ENCODE peak calls at places on chromosome 3, in ten cellular contexts. I is body of pancreas; H is IMR-90; X is stomach; O is heart left ventricle; E is CD8-positive, alpha-beta T cell; L is lower lobe of right lung; J is gastrocnemius medialis; C is spleen; F is thyroid gland. Y is an unnamed sample. For H3K4me1, the result is how much of the 10 kb centered on the place peaks cover.

GRCh38 chr3:31532587-31533168 is at the start of gene STT3B:
- DNase-seq in J (peak), X (peak), H (peak), O (peak), I (peak), C (peak), F (peak), L (peak), E (no peak), Y (peak)

GRCh38 chr3:79672075-79672474 is 95.7 kb downstream of the ROBO1 start:
- DNase-seq in L (no peak), C (no peak), E (no peak), F (no peak), O (no peak), J (no peak), H (no peak), X (no peak), I (no peak), Y (no peak)

GRCh38 chr3:55726501-55726775 is 239.3 kb upstream of the WNT5A start:
- DNase-seq in O (no peak), L (no peak), C (no peak), E (no peak), X (no peak), H (no peak), I (no peak), F (no peak), J (no peak), Y (no peak)

GRCh38 chr3:55434789-55435188 is 52.3 kb downstream of the WNT5A start:
- DNase-seq in H (peak), L (peak), I (peak), O (no peak), J (no peak), C (no peak), F (no peak), X (no peak), E (no peak), Y (no peak)

GRCh38 chr3:105402287-105402801 is 35.6 kb downstream of the ALCAM start:
- DNase-seq in H (peak), F (no peak), J (no peak), X (no peak), C (peak), L (no peak), E (no peak), O (no peak), I (no peak), Y (no peak)

GRCh38 chr3:100630664-100631063 is 21.3 kb downstream of the ADGRG7 start:
- DNase-seq in X (no peak), E (no peak), C (no peak), I (no peak), J (no peak), F (no peak), O (no peak), H (peak), L (no peak), Y (no peak)

GRCh38 chr3:69669070-69669469 is 70.2 kb upstream of the MITF start:
- DNase-seq in O (no peak), I (no peak), H (no peak), F (no peak), E (no peak), J (no peak), X (no peak), L (no peak), C (no peak), Y (no peak)

GRCh38 chr3:44993471-44994205 is 17.6 kb downstream of the EXOSC7 start:
- DNase-seq in O (no peak), X (no peak), F (no peak), C (no peak), I (no peak), H (peak), L (no peak), J (no peak), E (no peak), Y (no peak)

GRCh38 chr3:108243243-108243642 is 21.0 kb upstream of the IFT57 start:
- DNase-seq in L (no peak), E (no peak), H (no peak), X (no peak), C (no peak), F (no peak), I (no peak), J (no peak), O (no peak), Y (no peak)

GRCh38 chr3:55190296-55190695 is 262.4 kb upstream of the LRTM1 start:
- DNase-seq in X (no peak), C (no peak), F (no peak), L (no peak), J (no peak), E (no peak), O (no peak), H (peak), I (no peak), Y (no peak)

GRCh38 chr3:74613566-74613965 is 893 bp downstream of the CNTN3 start:
- DNase-seq in O (no peak), E (no peak), C (no peak), X (peak), F (peak), L (no peak), J (no peak), I (peak), H (peak), Y (no peak)

GRCh38 chr3:87333393-87333892 is 57.1 kb upstream of the POU1F1 start:
- DNase-seq in F (no peak), I (no peak), C (no peak), L (no peak), O (no peak), J (no peak), H (peak), X (no peak), E (no peak), Y (peak)

GRCh38 chr3:75242012-75242411 is 422.1 kb upstream of the FRG2C start:
- DNase-seq in L (no peak), O (no peak), E (no peak), F (no peak), C (no peak), J (no peak), H (no peak), I (no peak), X (no peak), Y (no peak)

GRCh38 chr3:46935168-46935858 is 41.2 kb downstream of the CCDC12 start:
- DNase-seq in J (peak), O (peak), X (peak), F (peak), E (no peak), H (peak), L (peak), C (peak), I (peak), Y (no peak)

DNA sequence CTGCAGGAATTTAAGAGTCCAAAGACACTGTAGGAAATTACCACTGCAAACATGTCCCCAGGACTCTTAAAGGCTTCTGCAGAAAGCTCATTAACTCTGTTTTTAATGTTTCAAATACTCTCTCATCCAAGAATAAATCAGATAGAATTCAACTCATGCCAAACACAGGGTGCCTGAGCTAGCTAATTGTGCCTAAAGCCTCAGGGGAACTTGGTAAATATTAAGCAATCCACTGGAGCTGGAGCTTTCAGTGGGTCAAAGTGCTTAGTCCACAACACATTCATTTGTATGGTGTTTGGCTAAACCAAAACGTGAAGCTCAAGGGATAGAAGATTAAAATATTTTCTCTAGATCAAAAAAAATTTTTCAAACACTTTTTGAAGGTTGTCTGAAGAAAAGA is 131.4 kb downstream of the THRB start:
- DNase-seq in E (no peak), C (no peak), J (no peak), F (no peak), I (peak), X (peak), O (no peak), L (no peak), H (no peak), Y (no peak)
- H3K4me1 ChIP-seq in E (under half), C (under half), J (under half), F (under half), I (under half), X (under half), O (under half), L (under half), H (under half), Y (under half)

DNA sequence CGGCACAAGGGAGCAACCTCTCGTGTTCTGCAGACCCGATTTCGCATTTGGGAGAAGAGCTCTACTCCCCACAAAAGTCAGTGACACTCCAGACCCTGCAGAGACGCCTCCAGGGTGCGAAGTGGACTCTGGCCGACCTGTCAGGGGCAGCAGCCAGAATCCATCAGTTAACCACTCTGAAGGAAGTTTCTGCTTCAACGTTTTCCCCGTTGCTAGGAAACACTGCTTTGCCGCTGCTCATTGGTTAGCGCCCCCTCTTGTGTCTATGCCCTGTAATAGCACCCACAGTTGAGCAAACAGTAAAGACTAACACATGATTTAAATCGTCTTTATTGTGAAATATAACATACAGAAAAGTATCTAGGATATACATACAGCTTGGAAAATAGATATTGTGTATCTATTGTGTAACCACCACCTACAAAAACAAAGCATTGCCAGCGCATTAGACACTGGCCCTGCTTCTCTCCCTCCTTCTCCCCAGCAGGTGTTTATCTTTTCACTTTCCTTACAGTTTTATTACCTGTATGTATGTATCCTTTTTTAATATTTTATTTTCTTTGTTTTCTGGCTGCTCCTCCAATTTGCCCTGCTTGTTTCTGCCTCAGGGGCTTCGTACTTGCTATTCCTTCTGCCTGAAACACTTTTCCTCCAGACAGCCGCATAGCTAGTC is 38.9 kb downstream of the TMEM40 start:
- DNase-seq in F (peak), L (peak), E (peak), J (peak), I (peak), X (peak), C (peak), O (peak), H (peak), Y (peak)
- H3K4me3 ChIP-seq in F (no peak), L (peak), E (no peak), J (peak), I (no peak), X (peak), C (no peak), O (peak), H (peak), Y (peak)

DNA sequence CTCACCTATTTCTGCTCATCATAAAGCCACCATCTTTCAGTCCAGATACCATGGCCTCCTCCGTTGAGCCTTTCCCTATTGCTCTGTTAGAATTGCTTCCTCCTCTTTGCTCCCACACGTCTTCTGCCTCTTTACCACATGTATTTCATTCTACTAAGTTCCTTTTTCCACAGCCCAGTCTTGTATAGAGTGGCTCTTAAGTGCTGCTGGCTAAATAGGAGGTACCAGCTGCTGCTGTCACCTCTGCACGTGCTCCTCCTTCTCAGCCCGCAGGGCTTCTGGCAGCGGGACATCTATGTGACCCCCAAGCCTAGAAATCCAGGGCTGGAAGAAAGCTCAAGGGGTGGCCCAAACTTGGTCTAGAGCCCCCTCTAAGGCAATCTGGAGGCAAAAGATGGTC is 38.8 kb upstream of the PLXND1 start:
- DNase-seq in O (no peak), E (no peak), L (no peak), J (no peak), X (no peak), F (no peak), I (no peak), H (no peak), C (no peak), Y (no peak)
- H3K27ac ChIP-seq in O (no peak), E (no peak), L (no peak), J (no peak), X (no peak), F (no peak), I (no peak), H (no peak), C (no peak), Y (no peak)

GRCh38 chr3:12107071-12107713 is 51.5 kb downstream of the TIMP4 start:
- DNase-seq in H (no peak), O (no peak), L (no peak), J (no peak), C (no peak), X (no peak), F (no peak), E (no peak), I (no peak), Y (no peak)
- H3K4me1 ChIP-seq in H (under half), O (under half), L (under half), J (under half), C (under half), X (under half), F (under half), E (under half), I (under half), Y (under half)

GRCh38 chr3:154324919-154325318 is 632 bp upstream of the DHX36 start:
- DNase-seq in E (no peak), J (peak), H (no peak), O (no peak), X (no peak), L (no peak), C (no peak), F (no peak), I (no peak), Y (no peak)
- H3K4me3 ChIP-seq in E (peak), J (peak), H (no peak), O (peak), X (peak), L (peak), C (peak), F (peak), I (no peak), Y (peak)